ENCODE peak calls at places on chromosomes 3 and 15, in ten cellular contexts. One of them, this sample, is unnamed.

GRCh38 chr15:63481105-63481810 is 23.1 kb upstream of the USP3 start:
- DNase-seq in neural crest cell: no peak
- DNase-seq in prostate gland: no peak
- DNase-seq in HFFc6: peak; percentile 50
- DNase-seq in GM23338: no peak
- DNase-seq in lung: no peak
- DNase-seq in suprapubic skin: no peak
- DNase-seq in progenitor cell of endocrine pancreas: no peak
- DNase-seq in NB4: no peak
- DNase-seq in breast epithelium: no peak
- DNase-seq in this sample: no peak

GRCh38 chr3:71484452-71484851 is 99.1 kb downstream of the FOXP1 start:
- DNase-seq in neural crest cell: no peak
- DNase-seq in prostate gland: no peak
- DNase-seq in HFFc6: no peak
- DNase-seq in GM23338: no peak
- DNase-seq in lung: no peak
- DNase-seq in suprapubic skin: no peak
- DNase-seq in progenitor cell of endocrine pancreas: no peak
- DNase-seq in NB4: no peak
- DNase-seq in breast epithelium: no peak
- DNase-seq in this sample: no peak

GRCh38 chr15:48936666-48937065 is 27.1 kb downstream of the SHC4 start:
- DNase-seq in neural crest cell: no peak
- DNase-seq in prostate gland: no peak
- DNase-seq in HFFc6: peak; percentile 84
- DNase-seq in GM23338: no peak
- DNase-seq in lung: no peak
- DNase-seq in suprapubic skin: no peak
- DNase-seq in progenitor cell of endocrine pancreas: no peak
- DNase-seq in NB4: no peak
- DNase-seq in breast epithelium: no peak
- DNase-seq in this sample: no peak

GRCh38 chr15:69836526-69837230 is 261.0 kb downstream of the TLE3 start:
- DNase-seq in neural crest cell: no peak
- DNase-seq in prostate gland: no peak
- DNase-seq in HFFc6: no peak
- DNase-seq in GM23338: no peak
- DNase-seq in lung: no peak
- DNase-seq in suprapubic skin: no peak
- DNase-seq in progenitor cell of endocrine pancreas: no peak
- DNase-seq in NB4: no peak
- DNase-seq in breast epithelium: no peak
- DNase-seq in this sample: no peak

GRCh38 chr15:37098468-37099320 is 1.7 kb downstream of the MEIS2 start:
- DNase-seq in neural crest cell: no peak
- DNase-seq in prostate gland: no peak
- DNase-seq in HFFc6: no peak
- DNase-seq in GM23338: peak; percentile 61
- DNase-seq in lung: no peak
- DNase-seq in suprapubic skin: peak; percentile 65
- DNase-seq in progenitor cell of endocrine pancreas: no peak
- DNase-seq in NB4: peak; percentile 66
- DNase-seq in breast epithelium: no peak
- DNase-seq in this sample: no peak

GRCh38 chr3:43995929-43996378 is 245.7 kb upstream of the TOPAZ1 start:
- DNase-seq in neural crest cell: no peak
- DNase-seq in prostate gland: no peak
- DNase-seq in HFFc6: no peak
- DNase-seq in GM23338: peak; percentile 61
- DNase-seq in lung: no peak
- DNase-seq in suprapubic skin: no peak
- DNase-seq in progenitor cell of endocrine pancreas: no peak
- DNase-seq in NB4: no peak
- DNase-seq in breast epithelium: no peak
- DNase-seq in this sample: no peak

GRCh38 chr3:165643433-165643824 is 193.8 kb downstream of the BCHE start:
- DNase-seq in neural crest cell: no peak
- DNase-seq in prostate gland: no peak
- DNase-seq in HFFc6: peak; percentile 54
- DNase-seq in GM23338: no peak
- DNase-seq in lung: no peak
- DNase-seq in suprapubic skin: no peak
- DNase-seq in progenitor cell of endocrine pancreas: no peak
- DNase-seq in NB4: no peak
- DNase-seq in breast epithelium: no peak
- DNase-seq in this sample: no peak

GRCh38 chr15:65066635-65067333 is 1.0 kb downstream of the RASL12 start:
- DNase-seq in neural crest cell: no peak
- DNase-seq in prostate gland: no peak
- DNase-seq in HFFc6: no peak
- DNase-seq in GM23338: peak; percentile 35
- DNase-seq in lung: no peak
- DNase-seq in suprapubic skin: no peak
- DNase-seq in progenitor cell of endocrine pancreas: no peak
- DNase-seq in NB4: no peak
- DNase-seq in breast epithelium: no peak
- DNase-seq in this sample: no peak

GRCh38 chr3:179833294-179833693 is 180.5 kb downstream of the USP13 start:
- DNase-seq in neural crest cell: no peak
- DNase-seq in prostate gland: no peak
- DNase-seq in HFFc6: no peak
- DNase-seq in GM23338: no peak
- DNase-seq in lung: no peak
- DNase-seq in suprapubic skin: no peak
- DNase-seq in progenitor cell of endocrine pancreas: no peak
- DNase-seq in NB4: no peak
- DNase-seq in breast epithelium: no peak
- DNase-seq in this sample: no peak

GRCh38 chr3:192332386-192333291 is 394.7 kb downstream of the FGF12 start:
- DNase-seq in neural crest cell: no peak
- DNase-seq in prostate gland: no peak
- DNase-seq in HFFc6: no peak
- DNase-seq in GM23338: peak; percentile 68
- DNase-seq in lung: no peak
- DNase-seq in suprapubic skin: no peak
- DNase-seq in progenitor cell of endocrine pancreas: no peak
- DNase-seq in NB4: no peak
- DNase-seq in breast epithelium: no peak
- DNase-seq in this sample: no peak

GRCh38 chr3:192339214-192339613 is 388.1 kb downstream of the FGF12 start:
- DNase-seq in neural crest cell: no peak
- DNase-seq in prostate gland: no peak
- DNase-seq in HFFc6: no peak
- DNase-seq in GM23338: peak; percentile 63
- DNase-seq in lung: no peak
- DNase-seq in suprapubic skin: no peak
- DNase-seq in progenitor cell of endocrine pancreas: no peak
- DNase-seq in NB4: no peak
- DNase-seq in breast epithelium: no peak
- DNase-seq in this sample: no peak

GRCh38 chr3:192331749-192332385 is 395.5 kb downstream of the FGF12 start:
- DNase-seq in neural crest cell: no peak
- DNase-seq in prostate gland: no peak
- DNase-seq in HFFc6: no peak
- DNase-seq in GM23338: no peak
- DNase-seq in lung: no peak
- DNase-seq in suprapubic skin: no peak
- DNase-seq in progenitor cell of endocrine pancreas: no peak
- DNase-seq in NB4: no peak
- DNase-seq in breast epithelium: no peak
- DNase-seq in this sample: no peak

GRCh38 chr3:192336286-192336685 is 391.1 kb downstream of the FGF12 start:
- DNase-seq in neural crest cell: no peak
- DNase-seq in prostate gland: no peak
- DNase-seq in HFFc6: no peak
- DNase-seq in GM23338: peak; percentile 21
- DNase-seq in lung: no peak
- DNase-seq in suprapubic skin: no peak
- DNase-seq in progenitor cell of endocrine pancreas: no peak
- DNase-seq in NB4: no peak
- DNase-seq in breast epithelium: no peak
- DNase-seq in this sample: no peak
- TF ChIP-seq CTCF in neural crest cell: peak; percentile 34
- TF ChIP-seq CTCF in prostate gland: no peak
- TF ChIP-seq CTCF in HFFc6: peak; percentile 9
- TF ChIP-seq CTCF in GM23338: no peak
- TF ChIP-seq CTCF in lung: no peak
- TF ChIP-seq CTCF in suprapubic skin: no peak
- TF ChIP-seq CTCF in progenitor cell of endocrine pancreas: no peak
- TF ChIP-seq CTCF in NB4: no peak
- TF ChIP-seq CTCF in breast epithelium: no peak
- TF ChIP-seq CTCF in this sample: no peak

GRCh38 chr3:136114421-136114820 is 81.7 kb downstream of the MSL2 start:
- DNase-seq in neural crest cell: no peak
- DNase-seq in prostate gland: no peak
- DNase-seq in HFFc6: no peak
- DNase-seq in GM23338: no peak
- DNase-seq in lung: peak; percentile 45
- DNase-seq in suprapubic skin: no peak
- DNase-seq in progenitor cell of endocrine pancreas: no peak
- DNase-seq in NB4: no peak
- DNase-seq in breast epithelium: no peak
- DNase-seq in this sample: no peak
- TF ChIP-seq CTCF in neural crest cell: no peak
- TF ChIP-seq CTCF in prostate gland: no peak
- TF ChIP-seq CTCF in HFFc6: no peak
- TF ChIP-seq CTCF in GM23338: no peak
- TF ChIP-seq CTCF in lung: no peak
- TF ChIP-seq CTCF in suprapubic skin: no peak
- TF ChIP-seq CTCF in progenitor cell of endocrine pancreas: no peak
- TF ChIP-seq CTCF in NB4: no peak
- TF ChIP-seq CTCF in breast epithelium: no peak
- TF ChIP-seq CTCF in this sample: no peak

GRCh38 chr15:101269479-101270223 is 7.6 kb downstream of the SELENOS start:
- DNase-seq in neural crest cell: no peak
- DNase-seq in prostate gland: no peak
- DNase-seq in HFFc6: peak; percentile 39
- DNase-seq in GM23338: peak; percentile 69
- DNase-seq in lung: no peak
- DNase-seq in suprapubic skin: no peak
- DNase-seq in progenitor cell of endocrine pancreas: no peak
- DNase-seq in NB4: peak; percentile 48
- DNase-seq in breast epithelium: no peak
- DNase-seq in this sample: no peak
- TF ChIP-seq CTCF in neural crest cell: peak; percentile 46
- TF ChIP-seq CTCF in prostate gland: peak; percentile 16
- TF ChIP-seq CTCF in HFFc6: peak; percentile 67
- TF ChIP-seq CTCF in GM23338: peak; percentile 74
- TF ChIP-seq CTCF in lung: no peak
- TF ChIP-seq CTCF in suprapubic skin: peak; percentile 31
- TF ChIP-seq CTCF in progenitor cell of endocrine pancreas: peak; percentile 46
- TF ChIP-seq CTCF in NB4: peak; percentile 69
- TF ChIP-seq CTCF in breast epithelium: no peak
- TF ChIP-seq CTCF in this sample: no peak

GRCh38 chr3:188458761-188459160 is 304.8 kb downstream of the LPP start:
- DNase-seq in neural crest cell: no peak
- DNase-seq in prostate gland: no peak
- DNase-seq in HFFc6: no peak
- DNase-seq in GM23338: no peak
- DNase-seq in lung: no peak
- DNase-seq in suprapubic skin: no peak
- DNase-seq in progenitor cell of endocrine pancreas: no peak
- DNase-seq in NB4: no peak
- DNase-seq in breast epithelium: no peak
- DNase-seq in this sample: no peak
- TF ChIP-seq CTCF in neural crest cell: no peak
- TF ChIP-seq CTCF in prostate gland: no peak
- TF ChIP-seq CTCF in HFFc6: no peak
- TF ChIP-seq CTCF in GM23338: no peak
- TF ChIP-seq CTCF in lung: no peak
- TF ChIP-seq CTCF in suprapubic skin: no peak
- TF ChIP-seq CTCF in progenitor cell of endocrine pancreas: no peak
- TF ChIP-seq CTCF in NB4: no peak
- TF ChIP-seq CTCF in breast epithelium: no peak
- TF ChIP-seq CTCF in this sample: no peak

GRCh38 chr3:36135863-36136262 is 244.4 kb upstream of the STAC start:
- DNase-seq in neural crest cell: no peak
- DNase-seq in prostate gland: no peak
- DNase-seq in HFFc6: no peak
- DNase-seq in GM23338: no peak
- DNase-seq in lung: no peak
- DNase-seq in suprapubic skin: no peak
- DNase-seq in progenitor cell of endocrine pancreas: no peak
- DNase-seq in NB4: no peak
- DNase-seq in breast epithelium: no peak
- DNase-seq in this sample: no peak

GRCh38 chr3:36132214-36132613 is 248.1 kb upstream of the STAC start:
- DNase-seq in neural crest cell: no peak
- DNase-seq in prostate gland: no peak
- DNase-seq in HFFc6: no peak
- DNase-seq in GM23338: peak; percentile 34
- DNase-seq in lung: no peak
- DNase-seq in suprapubic skin: no peak
- DNase-seq in progenitor cell of endocrine pancreas: no peak
- DNase-seq in NB4: no peak
- DNase-seq in breast epithelium: no peak
- DNase-seq in this sample: no peak
- TF ChIP-seq CTCF in neural crest cell: no peak
- TF ChIP-seq CTCF in prostate gland: no peak
- TF ChIP-seq CTCF in HFFc6: no peak
- TF ChIP-seq CTCF in GM23338: peak; percentile 54
- TF ChIP-seq CTCF in lung: no peak
- TF ChIP-seq CTCF in suprapubic skin: no peak
- TF ChIP-seq CTCF in progenitor cell of endocrine pancreas: no peak
- TF ChIP-seq CTCF in NB4: peak; percentile 20
- TF ChIP-seq CTCF in breast epithelium: no peak
- TF ChIP-seq CTCF in this sample: no peak

DNA sequence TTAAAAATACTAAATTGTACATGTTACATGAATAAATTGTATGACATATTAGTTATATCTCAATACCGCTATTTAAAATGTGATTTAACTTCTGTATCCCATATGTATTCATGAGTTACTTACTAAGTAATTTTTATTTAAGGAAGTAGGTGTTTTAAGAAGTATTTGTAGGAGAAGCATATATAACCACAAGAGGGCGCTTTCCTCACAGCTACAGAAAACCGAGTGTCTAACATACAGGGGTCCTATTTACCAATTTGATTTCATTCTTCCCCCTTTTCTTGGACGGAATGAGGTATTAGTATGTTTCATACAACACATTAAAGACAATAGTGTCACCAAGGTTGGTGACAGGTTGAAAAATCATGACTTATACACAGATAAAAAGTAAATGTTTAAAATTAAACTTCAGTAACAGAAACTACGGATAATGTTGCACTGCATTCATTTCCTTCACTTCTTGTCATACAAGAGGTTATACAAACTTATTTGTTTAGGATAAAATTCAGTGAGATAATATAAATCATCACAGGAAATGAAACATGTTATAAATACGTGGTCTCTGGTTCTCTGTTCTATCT is 253.6 kb downstream of the MAGI1 start:
- DNase-seq in neural crest cell: no peak
- DNase-seq in prostate gland: peak; percentile 27
- DNase-seq in HFFc6: peak; percentile 37
- DNase-seq in GM23338: peak; percentile 85
- DNase-seq in lung: no peak
- DNase-seq in suprapubic skin: no peak
- DNase-seq in progenitor cell of endocrine pancreas: no peak
- DNase-seq in NB4: peak; percentile 66
- DNase-seq in breast epithelium: no peak
- DNase-seq in this sample: no peak
- TF ChIP-seq CTCF in neural crest cell: peak; percentile 95
- TF ChIP-seq CTCF in prostate gland: peak; percentile 68
- TF ChIP-seq CTCF in HFFc6: peak; percentile 96
- TF ChIP-seq CTCF in GM23338: peak; percentile 73
- TF ChIP-seq CTCF in lung: peak; percentile 48
- TF ChIP-seq CTCF in suprapubic skin: peak; percentile 55
- TF ChIP-seq CTCF in progenitor cell of endocrine pancreas: peak; percentile 88
- TF ChIP-seq CTCF in NB4: peak; percentile 41
- TF ChIP-seq CTCF in breast epithelium: peak; percentile 70
- TF ChIP-seq CTCF in this sample: peak; percentile 72

GRCh38 chr15:78620021-78620838 is 566 bp downstream of the CHRNA3 start:
- DNase-seq in neural crest cell: peak; percentile 43
- DNase-seq in prostate gland: no peak
- DNase-seq in HFFc6: no peak
- DNase-seq in GM23338: peak; percentile 80
- DNase-seq in lung: no peak
- DNase-seq in suprapubic skin: no peak
- DNase-seq in progenitor cell of endocrine pancreas: no peak
- DNase-seq in NB4: no peak
- DNase-seq in breast epithelium: no peak
- DNase-seq in this sample: no peak
- TF ChIP-seq CTCF in neural crest cell: peak; percentile 55
- TF ChIP-seq CTCF in prostate gland: no peak
- TF ChIP-seq CTCF in HFFc6: no peak
- TF ChIP-seq CTCF in GM23338: peak; percentile 77
- TF ChIP-seq CTCF in lung: no peak
- TF ChIP-seq CTCF in suprapubic skin: no peak
- TF ChIP-seq CTCF in progenitor cell of endocrine pancreas: peak; percentile 52
- TF ChIP-seq CTCF in NB4: no peak
- TF ChIP-seq CTCF in breast epithelium: no peak
- TF ChIP-seq CTCF in this sample: no peak

This sample was measured in colonic mucosa.